ENCODE peak calls at places on chromosomes 12 and 14, in six cellular contexts. One of them, this sample, is unnamed.

GRCh38 chr14:62792578-62792977 is 252.7 kb downstream of the KCNH5 start:
- DNase-seq in cardiac muscle cell: no peak
- DNase-seq in lower lobe of right lung: no peak
- DNase-seq in adrenal gland: no peak
- DNase-seq in Caco-2: no peak
- DNase-seq in fibroblast of lung: no peak
- DNase-seq in this sample: no peak

GRCh38 chr12:15937902-15938301 is 26.8 kb downstream of the DERA start:
- DNase-seq in lower lobe of right lung: no peak
- DNase-seq in fibroblast of lung: no peak
- DNase-seq in Caco-2: no peak
- DNase-seq in cardiac muscle cell: no peak
- DNase-seq in adrenal gland: no peak
- DNase-seq in this sample: no peak

GRCh38 chr12:6444031-6444430 is 724 bp upstream of the CD27 start:
- DNase-seq in fibroblast of lung: no peak
- DNase-seq in Caco-2: no peak
- DNase-seq in lower lobe of right lung: no peak
- DNase-seq in cardiac muscle cell: no peak
- DNase-seq in adrenal gland: no peak
- DNase-seq in this sample: no peak

GRCh38 chr12:80101126-80101525 is 1.8 kb downstream of the OTOGL start:
- DNase-seq in cardiac muscle cell: no peak
- DNase-seq in fibroblast of lung: no peak
- DNase-seq in lower lobe of right lung: no peak
- DNase-seq in Caco-2: no peak
- DNase-seq in adrenal gland: no peak
- DNase-seq in this sample: no peak

GRCh38 chr12:45696049-45696448 is 33.5 kb upstream of the ARID2 start:
- DNase-seq in adrenal gland: no peak
- DNase-seq in lower lobe of right lung: no peak
- DNase-seq in cardiac muscle cell: no peak
- DNase-seq in Caco-2: no peak
- DNase-seq in fibroblast of lung: no peak
- DNase-seq in this sample: no peak

GRCh38 chr14:30240002-30240401 is 312.4 kb upstream of the PRKD1 start:
- DNase-seq in fibroblast of lung: no peak
- DNase-seq in adrenal gland: no peak
- DNase-seq in lower lobe of right lung: no peak
- DNase-seq in Caco-2: no peak
- DNase-seq in cardiac muscle cell: no peak
- DNase-seq in this sample: no peak

GRCh38 chr12:120376416-120376815 is 7.5 kb upstream of the MSI1 start:
- DNase-seq in Caco-2: no peak
- DNase-seq in fibroblast of lung: no peak
- DNase-seq in lower lobe of right lung: no peak
- DNase-seq in adrenal gland: no peak
- DNase-seq in cardiac muscle cell: no peak
- DNase-seq in this sample: peak; percentile 76

GRCh38 chr12:84964048-84964447 is 51.4 kb upstream of the SLC6A15 start:
- DNase-seq in adrenal gland: no peak
- DNase-seq in cardiac muscle cell: no peak
- DNase-seq in lower lobe of right lung: no peak
- DNase-seq in fibroblast of lung: no peak
- DNase-seq in Caco-2: no peak
- DNase-seq in this sample: no peak

GRCh38 chr12:46073321-46073720 is 82.9 kb upstream of the SCAF11 start:
- DNase-seq in cardiac muscle cell: no peak
- DNase-seq in adrenal gland: no peak
- DNase-seq in Caco-2: no peak
- DNase-seq in fibroblast of lung: no peak
- DNase-seq in lower lobe of right lung: no peak
- DNase-seq in this sample: no peak

GRCh38 chr12:106282457-106283097 is 20.0 kb upstream of the TCP11L2 start:
- DNase-seq in adrenal gland: peak; percentile 74
- DNase-seq in lower lobe of right lung: peak; percentile 63
- DNase-seq in cardiac muscle cell: peak; percentile 75
- DNase-seq in Caco-2: peak; percentile 73
- DNase-seq in fibroblast of lung: peak; percentile 72
- DNase-seq in this sample: peak; percentile 89

GRCh38 chr14:38592764-38593442 is 337.0 kb upstream of the CLEC14A start:
- DNase-seq in lower lobe of right lung: no peak
- DNase-seq in fibroblast of lung: no peak
- DNase-seq in Caco-2: no peak
- DNase-seq in cardiac muscle cell: no peak
- DNase-seq in adrenal gland: no peak
- DNase-seq in this sample: no peak

GRCh38 chr14:33646692-33647260 is 304.1 kb downstream of the EGLN3 start:
- DNase-seq in Caco-2: no peak
- DNase-seq in fibroblast of lung: peak; percentile 49
- DNase-seq in lower lobe of right lung: no peak
- DNase-seq in adrenal gland: no peak
- DNase-seq in cardiac muscle cell: peak; percentile 63
- DNase-seq in this sample: no peak

GRCh38 chr14:71692496-71692895 is 239.7 kb upstream of the RGS6 start:
- DNase-seq in adrenal gland: no peak
- DNase-seq in fibroblast of lung: no peak
- DNase-seq in Caco-2: no peak
- DNase-seq in lower lobe of right lung: no peak
- DNase-seq in cardiac muscle cell: peak; percentile 53
- DNase-seq in this sample: no peak

GRCh38 chr14:96688629-96689028 is 108.6 kb upstream of the VRK1 start:
- DNase-seq in adrenal gland: no peak
- DNase-seq in lower lobe of right lung: no peak
- DNase-seq in Caco-2: no peak
- DNase-seq in fibroblast of lung: no peak
- DNase-seq in cardiac muscle cell: no peak
- DNase-seq in this sample: no peak

GRCh38 chr12:107309020-107309419 is 215.7 kb upstream of the CRY1 start:
- DNase-seq in cardiac muscle cell: no peak
- DNase-seq in fibroblast of lung: no peak
- DNase-seq in Caco-2: no peak
- DNase-seq in lower lobe of right lung: no peak
- DNase-seq in adrenal gland: no peak
- DNase-seq in this sample: peak; percentile 56

GRCh38 chr12:113195598-113195997 is 10.1 kb downstream of the RITA1 start:
- DNase-seq in fibroblast of lung: no peak
- DNase-seq in cardiac muscle cell: no peak
- DNase-seq in adrenal gland: no peak
- DNase-seq in lower lobe of right lung: no peak
- DNase-seq in Caco-2: no peak
- DNase-seq in this sample: no peak

DNA sequence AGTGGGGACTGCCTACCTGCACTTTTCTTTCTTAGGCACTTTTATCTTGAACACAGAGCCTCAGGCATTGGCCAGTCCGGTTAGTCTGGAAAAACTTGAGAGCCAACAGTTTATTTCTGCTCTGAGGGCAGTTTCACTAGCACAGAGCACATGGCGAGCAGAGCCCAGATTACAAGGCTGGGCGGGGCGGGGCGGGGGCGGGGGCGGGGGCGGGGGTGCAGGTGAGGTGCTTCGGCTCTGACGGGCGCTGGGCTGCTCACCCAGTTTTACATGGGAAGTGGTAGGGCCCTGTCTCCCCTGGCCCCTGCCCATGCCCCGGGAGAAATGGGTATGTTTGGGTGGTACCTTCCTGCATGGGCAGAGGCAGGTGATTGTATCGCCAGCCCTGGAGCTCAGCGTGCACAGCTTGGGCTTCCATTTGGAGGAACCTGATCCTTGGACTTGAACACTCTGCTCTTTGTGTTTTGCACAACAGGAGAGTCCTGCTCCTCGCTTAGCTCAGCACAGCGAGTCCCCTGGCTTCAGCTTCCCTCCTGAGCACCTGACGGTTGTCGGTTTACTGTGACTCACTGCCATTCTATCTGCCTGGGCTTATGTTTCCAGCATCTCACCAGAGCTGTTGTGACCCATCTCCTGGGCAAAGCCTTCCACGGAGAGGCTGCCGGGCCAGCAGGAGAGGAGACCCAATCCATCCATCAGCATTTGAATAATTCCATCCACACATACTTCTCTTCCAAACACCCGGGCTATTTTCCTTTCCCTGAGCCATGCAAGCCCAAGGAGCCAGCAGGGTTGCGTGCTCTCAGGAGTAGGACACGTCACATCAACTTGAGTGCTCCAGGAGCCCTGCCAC is 108.5 kb downstream of the ARF6 start:
- DNase-seq in lower lobe of right lung: peak; percentile 65
- DNase-seq in fibroblast of lung: no peak
- DNase-seq in cardiac muscle cell: peak; percentile 76
- DNase-seq in adrenal gland: no peak
- DNase-seq in Caco-2: peak; percentile 88
- DNase-seq in this sample: peak; percentile 82
- H3K4me1 ChIP-seq in lower lobe of right lung: peaks cover 53% of the 10 kb centered on the region
- H3K4me1 ChIP-seq in fibroblast of lung: peaks cover 34% of the 10 kb centered on the region
- H3K4me1 ChIP-seq in cardiac muscle cell: peaks cover 35% of the 10 kb centered on the region
- H3K4me1 ChIP-seq in adrenal gland: peaks cover 25% of the 10 kb centered on the region
- H3K4me1 ChIP-seq in Caco-2: peaks cover 81% of the 10 kb centered on the region
- H3K4me1 ChIP-seq in this sample: peaks cover 21% of the 10 kb centered on the region

GRCh38 chr14:60658116-60658515 is 8.8 kb upstream of the SIX1 start:
- DNase-seq in Caco-2: no peak
- DNase-seq in lower lobe of right lung: no peak
- DNase-seq in cardiac muscle cell: no peak
- DNase-seq in adrenal gland: no peak
- DNase-seq in fibroblast of lung: no peak
- DNase-seq in this sample: peak; percentile 59

GRCh38 chr14:60655114-60655897 is 6.0 kb upstream of the SIX1 start:
- DNase-seq in fibroblast of lung: no peak
- DNase-seq in lower lobe of right lung: no peak
- DNase-seq in adrenal gland: no peak
- DNase-seq in Caco-2: no peak
- DNase-seq in cardiac muscle cell: no peak
- DNase-seq in this sample: peak; percentile 74

GRCh38 chr14:60657609-60657983 is 8.3 kb upstream of the SIX1 start:
- DNase-seq in lower lobe of right lung: no peak
- DNase-seq in fibroblast of lung: no peak
- DNase-seq in adrenal gland: no peak
- DNase-seq in Caco-2: no peak
- DNase-seq in cardiac muscle cell: no peak
- DNase-seq in this sample: peak; percentile 67

GRCh38 chr14:60655898-60656754 is 6.8 kb upstream of the SIX1 start:
- DNase-seq in Caco-2: no peak
- DNase-seq in fibroblast of lung: no peak
- DNase-seq in cardiac muscle cell: no peak
- DNase-seq in adrenal gland: no peak
- DNase-seq in lower lobe of right lung: no peak
- DNase-seq in this sample: peak; percentile 76

DNA sequence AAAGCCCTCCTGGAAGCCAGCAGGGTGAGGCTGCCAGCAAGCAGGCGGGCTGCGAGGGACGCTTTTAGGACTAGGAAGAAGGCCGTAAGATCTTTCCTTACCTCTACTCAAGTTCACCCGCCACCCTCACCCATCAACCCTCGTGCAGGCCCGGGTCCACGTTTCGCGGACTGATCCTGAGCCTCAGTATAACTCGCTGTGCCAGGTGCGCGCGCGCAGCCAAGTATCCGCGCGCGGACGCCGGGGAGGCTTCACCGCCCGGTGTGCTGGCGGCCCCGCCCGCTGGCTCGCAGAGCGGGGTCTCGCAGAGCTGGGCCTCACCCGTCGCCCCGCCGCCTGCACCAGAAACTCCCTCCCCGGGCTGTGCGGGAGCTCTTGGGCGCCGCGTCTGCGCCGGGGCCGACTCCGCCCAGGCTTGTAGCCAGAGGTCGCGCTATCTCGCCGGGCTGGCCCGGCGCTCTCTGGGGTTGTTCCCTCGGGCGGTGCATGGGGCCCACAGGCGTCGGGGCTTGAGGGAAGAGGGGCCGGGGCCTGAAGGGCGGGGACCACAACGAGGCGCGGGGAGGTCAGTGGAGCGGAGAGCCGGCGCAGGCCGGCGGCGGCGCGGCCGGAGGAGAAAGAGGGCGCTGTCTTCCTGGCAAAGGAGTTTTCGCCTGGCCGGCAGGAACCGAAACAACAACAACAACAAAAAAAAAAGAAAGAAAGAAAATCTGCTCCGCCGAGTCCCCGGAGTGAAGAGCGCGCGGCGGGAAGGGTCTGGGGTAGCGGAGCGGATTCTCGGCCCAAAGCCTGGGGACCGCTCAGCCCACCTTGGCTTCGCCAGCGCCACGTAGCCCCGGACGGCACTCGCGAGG is 7.7 kb upstream of the SIX1 start:
- DNase-seq in Caco-2: peak; percentile 75
- DNase-seq in fibroblast of lung: peak; percentile 87
- DNase-seq in adrenal gland: peak; percentile 53
- DNase-seq in cardiac muscle cell: peak; percentile 74
- DNase-seq in lower lobe of right lung: peak; percentile 69
- DNase-seq in this sample: peak; percentile 91
- H3K27me3 ChIP-seq in Caco-2: peaks cover 1% of the 10 kb centered on the region
- H3K27me3 ChIP-seq in fibroblast of lung: peaks cover 28% of the 10 kb centered on the region
- H3K27me3 ChIP-seq in adrenal gland: peaks cover 37% of the 10 kb centered on the region
- H3K27me3 ChIP-seq in cardiac muscle cell: peaks cover 89% of the 10 kb centered on the region
- H3K27me3 ChIP-seq in lower lobe of right lung: peaks cover 89% of the 10 kb centered on the region
- H3K27me3 ChIP-seq in this sample: peaks cover 99% of the 10 kb centered on the region

GRCh38 chr12:461425-461824 is 1.7 kb downstream of the B4GALNT3 start:
- DNase-seq in adrenal gland: peak; percentile 35
- DNase-seq in cardiac muscle cell: no peak
- DNase-seq in fibroblast of lung: no peak
- DNase-seq in lower lobe of right lung: no peak
- DNase-seq in Caco-2: peak; percentile 38
- DNase-seq in this sample: peak; percentile 59

GRCh38 chr12:460301-461230 is 827 bp downstream of the B4GALNT3 start:
- DNase-seq in lower lobe of right lung: peak; percentile 59
- DNase-seq in cardiac muscle cell: peak; percentile 10
- DNase-seq in Caco-2: peak; percentile 57
- DNase-seq in adrenal gland: peak; percentile 46
- DNase-seq in fibroblast of lung: no peak
- DNase-seq in this sample: peak; percentile 75

GRCh38 chr12:466039-466438 is 6.3 kb downstream of the B4GALNT3 start:
- DNase-seq in lower lobe of right lung: no peak
- DNase-seq in fibroblast of lung: no peak
- DNase-seq in cardiac muscle cell: no peak
- DNase-seq in adrenal gland: peak; percentile 43
- DNase-seq in Caco-2: no peak
- DNase-seq in this sample: peak; percentile 67

GRCh38 chr12:464484-465267 is 4.9 kb downstream of the B4GALNT3 start:
- DNase-seq in lower lobe of right lung: no peak
- DNase-seq in adrenal gland: peak; percentile 43
- DNase-seq in cardiac muscle cell: no peak
- DNase-seq in fibroblast of lung: no peak
- DNase-seq in Caco-2: no peak
- DNase-seq in this sample: no peak

GRCh38 chr12:462936-463705 is 3.4 kb downstream of the B4GALNT3 start:
- DNase-seq in cardiac muscle cell: no peak
- DNase-seq in Caco-2: no peak
- DNase-seq in fibroblast of lung: no peak
- DNase-seq in lower lobe of right lung: peak; percentile 62
- DNase-seq in adrenal gland: no peak
- DNase-seq in this sample: peak; percentile 64
- TF ChIP-seq CTCF in cardiac muscle cell: no peak
- TF ChIP-seq CTCF in Caco-2: no peak
- TF ChIP-seq CTCF in fibroblast of lung: no peak
- TF ChIP-seq CTCF in lower lobe of right lung: no peak
- TF ChIP-seq CTCF in adrenal gland: no peak
- TF ChIP-seq CTCF in this sample: no peak

DNA sequence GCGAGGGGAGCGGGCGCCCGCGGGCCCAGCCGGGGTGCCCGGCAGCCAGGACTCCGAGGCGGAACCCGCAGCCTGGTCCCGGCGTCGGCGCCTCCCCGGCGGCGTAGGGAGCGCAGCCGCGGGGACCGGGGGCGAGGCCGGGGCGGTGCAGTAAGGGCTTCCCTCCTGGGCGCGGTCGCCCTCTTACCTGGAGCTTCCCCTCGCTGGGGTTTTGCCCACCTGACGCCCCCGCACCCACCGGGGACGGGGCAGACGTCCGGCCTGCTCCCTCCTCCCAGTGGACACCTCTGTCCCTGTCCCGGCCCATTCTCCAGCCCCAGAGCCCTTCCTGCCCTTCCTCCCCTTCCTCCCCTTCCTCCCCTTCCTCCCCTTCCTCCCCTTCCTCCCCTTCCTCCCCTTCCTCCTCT is 413 bp upstream of the TUBA1C start:
- DNase-seq in Caco-2: no peak
- DNase-seq in fibroblast of lung: no peak
- DNase-seq in adrenal gland: no peak
- DNase-seq in lower lobe of right lung: no peak
- DNase-seq in cardiac muscle cell: peak; percentile 56
- DNase-seq in this sample: no peak
- H3K4me1 ChIP-seq in Caco-2: peaks cover 30% of the 10 kb centered on the region
- H3K4me1 ChIP-seq in fibroblast of lung: peaks cover 23% of the 10 kb centered on the region
- H3K4me1 ChIP-seq in adrenal gland: peaks cover 21% of the 10 kb centered on the region
- H3K4me1 ChIP-seq in lower lobe of right lung: peaks cover 63% of the 10 kb centered on the region
- H3K4me1 ChIP-seq in cardiac muscle cell: no peaks in the 10 kb centered on the region
- H3K4me1 ChIP-seq in this sample: peaks cover 2% of the 10 kb centered on the region